ENCODE peak calls at places on chromosomes 13 and 19, in seven cellular contexts. T, L, M, S, Z, O and R are unnamed samples.

GRCh38 chr13:107395927-107396757 is 819.2 kb downstream of the LIG4 start:
- DNase-seq in L (no peak), T (no peak), O (no peak), Z (no peak), S (no peak), M (no peak), R (no peak)

GRCh38 chr13:78476910-78477309 is 126.4 kb downstream of the POU4F1 start:
- DNase-seq in M (no peak), T (no peak), Z (no peak), O (no peak), L (no peak), S (no peak), R (no peak)

GRCh38 chr19:45455707-45456499 is 11.9 kb upstream of the FOSB start:
- DNase-seq in O (peak; percentile 98), M (peak; percentile 98), S (peak; percentile 99), T (peak; percentile 98), Z (peak; percentile 89), L (peak; percentile 86), R (peak; percentile 98)

GRCh38 chr19:48554385-48555091 is 2.6 kb downstream of the SULT2B1 start:
- DNase-seq in O (peak; percentile 85), Z (no peak), L (no peak), T (peak; percentile 19), S (no peak), M (no peak), R (no peak)

GRCh38 chr13:96346846-96347367 is 257.0 kb downstream of the HS6ST3 start:
- DNase-seq in Z (no peak), M (no peak), S (no peak), L (no peak), T (no peak), O (no peak), R (no peak)

GRCh38 chr13:50406831-50407230 is 391.6 kb downstream of the KCNRG start:
- DNase-seq in Z (no peak), O (no peak), S (no peak), M (no peak), L (no peak), T (no peak), R (no peak)

GRCh38 chr19:48734625-48735024 is 5.8 kb downstream of the RASIP1 start:
- DNase-seq in M (no peak), Z (no peak), T (no peak), L (no peak), O (no peak), S (no peak), R (no peak)

GRCh38 chr19:42693760-42694350 is 46.4 kb downstream of the PSG3 start:
- DNase-seq in T (peak; percentile 52), S (peak; percentile 18), L (no peak), Z (no peak), O (peak; percentile 98), M (no peak), R (peak; percentile 20)

GRCh38 chr19:36255316-36255715 is 40.4 kb downstream of the ZNF146 start:
- DNase-seq in Z (no peak), O (no peak), M (no peak), L (no peak), S (no peak), T (no peak), R (no peak)

GRCh38 chr13:99501952-99502310 is 659 bp downstream of the TM9SF2 start:
- DNase-seq in T (peak; percentile 45), M (no peak), O (no peak), L (no peak), S (peak; percentile 18), Z (peak; percentile 22), R (peak; percentile 37)
- H3K4me1 ChIP-seq in T (peaks cover 67% of the 10 kb centered on the region), M (peaks cover 72% of the 10 kb centered on the region), O (peaks cover 33% of the 10 kb centered on the region), L (peaks cover 68% of the 10 kb centered on the region), S (peaks cover 18% of the 10 kb centered on the region), Z (peaks cover 28% of the 10 kb centered on the region), R (peaks cover 14% of the 10 kb centered on the region)

DNA sequence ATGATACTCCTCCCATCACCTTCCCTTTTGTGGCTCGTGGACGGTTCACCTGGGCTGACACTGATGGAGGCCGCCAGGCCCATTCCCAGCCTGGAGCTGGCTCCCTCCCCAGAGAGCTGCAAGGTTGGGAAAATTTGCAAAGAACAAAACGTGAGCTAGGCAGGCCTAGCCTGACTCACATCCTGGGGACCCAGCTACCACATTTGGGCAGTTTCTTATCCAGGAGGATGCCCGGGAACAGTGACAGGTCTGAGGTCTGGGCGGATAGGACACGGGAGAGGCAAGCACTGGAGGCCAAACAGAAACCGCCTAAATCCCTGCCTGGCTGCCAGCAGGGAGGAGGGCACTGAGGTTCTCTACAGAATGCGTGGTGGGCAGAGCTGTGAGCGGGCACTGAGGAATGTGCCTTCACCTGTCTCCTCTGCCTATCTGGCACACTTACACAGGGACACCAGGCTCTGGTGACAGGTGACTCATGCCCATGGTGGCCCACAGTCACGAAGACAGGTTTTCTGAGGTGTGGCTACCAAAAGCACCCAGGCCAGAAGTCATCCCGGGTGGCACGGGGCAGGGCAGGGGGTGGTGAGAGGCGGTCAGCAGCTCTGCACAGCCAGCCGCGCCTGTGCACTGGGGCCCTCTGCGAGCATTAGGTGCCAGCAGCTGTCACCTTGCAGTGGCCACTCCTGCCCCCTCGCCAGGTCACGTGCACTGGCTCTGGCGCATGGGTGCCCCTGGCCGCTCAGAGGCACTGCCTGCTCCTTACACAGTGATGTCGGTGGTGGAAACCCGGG is 23.2 kb downstream of the SH3GL1 start:
- DNase-seq in L (no peak), Z (no peak), S (no peak), O (no peak), M (no peak), T (peak; percentile 84), R (no peak)
- H3K4me1 ChIP-seq in L (peaks cover 81% of the 10 kb centered on the region), Z (peaks cover 61% of the 10 kb centered on the region), S (peaks cover 56% of the 10 kb centered on the region), O (peaks cover 69% of the 10 kb centered on the region), M (peaks cover 69% of the 10 kb centered on the region), T (peaks cover 83% of the 10 kb centered on the region), R (peaks cover 54% of the 10 kb centered on the region)

DNA sequence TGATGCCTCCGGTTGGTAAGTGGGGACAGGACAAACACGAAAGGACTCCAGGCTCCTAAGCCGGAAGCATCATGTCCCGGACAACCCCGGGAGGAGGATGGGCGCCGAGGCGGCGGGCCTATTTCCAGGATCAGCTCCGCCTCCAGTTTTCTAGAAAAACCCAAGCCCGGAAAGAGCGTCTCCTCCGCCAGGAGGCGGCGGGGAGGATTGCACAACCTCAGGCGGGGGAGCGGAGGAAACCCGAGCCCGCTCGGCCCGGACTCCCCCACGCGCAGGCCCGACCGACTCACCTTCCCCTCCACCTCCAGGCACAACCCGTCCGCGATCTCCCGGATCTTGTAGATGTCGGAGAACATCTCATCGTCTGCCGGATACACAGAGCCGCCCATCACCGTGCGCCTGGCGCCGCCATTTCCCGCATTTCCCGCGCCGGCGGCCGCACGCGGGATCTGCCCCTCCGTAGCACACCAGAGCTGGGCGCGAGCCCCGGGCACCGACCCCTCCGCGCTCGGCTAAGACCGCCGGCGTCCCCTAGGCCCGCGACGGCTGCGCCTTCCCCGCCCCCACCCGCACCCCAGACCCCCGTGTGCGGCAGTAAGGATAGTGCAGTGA is 455 bp downstream of the TPT1 start:
- DNase-seq in S (peak; percentile 78), Z (peak; percentile 94), M (peak; percentile 97), O (peak; percentile 47), L (peak; percentile 93), T (peak; percentile 89), R (peak; percentile 82)
- H3K4me1 ChIP-seq in S (peaks cover 30% of the 10 kb centered on the region), Z (peaks cover 42% of the 10 kb centered on the region), M (peaks cover 64% of the 10 kb centered on the region), O (peaks cover 43% of the 10 kb centered on the region), L (peaks cover 57% of the 10 kb centered on the region), T (peaks cover 48% of the 10 kb centered on the region), R (peaks cover 4% of the 10 kb centered on the region)

GRCh38 chr19:38158730-38159129 is 65.3 kb downstream of the DPF1 start:
- DNase-seq in M (no peak), S (no peak), O (no peak), T (no peak), Z (no peak), L (no peak), R (no peak)
- H3K4me1 ChIP-seq in M (no peaks in the 10 kb centered on the region), S (no peaks in the 10 kb centered on the region), O (no peaks in the 10 kb centered on the region), T (no peaks in the 10 kb centered on the region), Z (no peaks in the 10 kb centered on the region), L (peaks cover 6% of the 10 kb centered on the region), R (no peaks in the 10 kb centered on the region)

GRCh38 chr19:2235396-2236284 is 489 bp downstream of the PLEKHJ1 start:
- DNase-seq in T (peak; percentile 81), M (no peak), L (peak; percentile 54), S (no peak), O (no peak), Z (peak; percentile 42), R (peak; percentile 57)
- H3K4me1 ChIP-seq in T (peaks cover 62% of the 10 kb centered on the region), M (peaks cover 53% of the 10 kb centered on the region), L (peaks cover 42% of the 10 kb centered on the region), S (peaks cover 59% of the 10 kb centered on the region), O (peaks cover 29% of the 10 kb centered on the region), Z (peaks cover 47% of the 10 kb centered on the region), R (peaks cover 14% of the 10 kb centered on the region)

GRCh38 chr13:110340812-110341444 is 33.8 kb downstream of the COL4A2 start:
- DNase-seq in L (peak; percentile 79), O (no peak), S (peak; percentile 84), T (peak; percentile 46), M (peak; percentile 97), Z (peak; percentile 82), R (no peak)
- H3K4me1 ChIP-seq in L (peaks cover 83% of the 10 kb centered on the region), O (peaks cover 23% of the 10 kb centered on the region), S (peaks cover 86% of the 10 kb centered on the region), T (peaks cover 19% of the 10 kb centered on the region), M (peaks cover 99% of the 10 kb centered on the region), Z (peaks cover 67% of the 10 kb centered on the region), R (no peaks in the 10 kb centered on the region)

DNA sequence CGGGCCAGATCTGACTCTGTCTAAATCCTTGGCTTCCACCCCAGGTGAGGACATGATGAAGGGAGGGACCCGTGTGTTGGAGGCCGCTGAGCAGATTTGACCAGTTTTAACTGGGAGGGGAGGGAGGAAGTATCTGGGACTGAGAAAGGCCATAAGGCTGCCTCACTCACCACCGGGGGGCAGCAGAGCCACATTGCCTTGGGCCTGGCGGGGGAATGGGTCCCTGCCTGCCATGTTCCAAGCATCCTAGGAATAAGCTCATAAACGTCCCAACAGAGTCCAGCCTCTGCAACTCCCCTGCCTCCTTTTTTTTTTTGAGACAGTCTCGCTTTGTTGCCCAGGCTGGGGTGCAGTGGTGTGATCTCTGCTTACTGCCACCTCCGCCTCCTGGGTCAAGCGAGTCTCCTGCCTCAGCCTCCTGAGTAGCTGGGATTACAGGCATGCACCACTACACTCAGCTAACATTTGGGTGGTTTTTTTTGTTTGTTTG is 15.5 kb downstream of the MAST3 start:
- DNase-seq in S (peak; percentile 36), L (peak; percentile 88), O (peak; percentile 71), M (peak; percentile 89), Z (peak; percentile 87), T (peak; percentile 90), R (peak; percentile 85)
- H3K4me1 ChIP-seq in S (peaks cover 11% of the 10 kb centered on the region), L (peaks cover 16% of the 10 kb centered on the region), O (peaks cover 19% of the 10 kb centered on the region), M (peaks cover 29% of the 10 kb centered on the region), Z (peaks cover 14% of the 10 kb centered on the region), T (peaks cover 60% of the 10 kb centered on the region), R (peaks cover 10% of the 10 kb centered on the region)